ENCODE peak calls at places on chromosome 11, in five cellular contexts. G, F, Y, E and V are unnamed samples.

GRCh38 chr11:11626128-11626527 is 4.3 kb upstream of the GALNT18 start:
- DNase-seq in E (no peak), F (no peak), G (no peak), Y (no peak), V (no peak)

GRCh38 chr11:7597620-7598019 is 75.7 kb downstream of the CYB5R2 start:
- DNase-seq in G (no peak), F (peak), E (no peak), Y (no peak), V (no peak)

GRCh38 chr11:5366856-5367255 is 15.5 kb downstream of the OR51B6 start:
- DNase-seq in E (peak), Y (peak), F (no peak), G (no peak), V (no peak)

GRCh38 chr11:20873054-20873453 is 203.7 kb downstream of the NELL1 start:
- DNase-seq in E (no peak), Y (no peak), F (no peak), G (no peak), V (peak)

GRCh38 chr11:106524446-106524845 is 447.0 kb downstream of the AASDHPPT start:
- DNase-seq in E (no peak), G (no peak), F (no peak), Y (no peak), V (no peak)

GRCh38 chr11:20035701-20036601 is 124.3 kb downstream of the DBX1 start:
- DNase-seq in G (no peak), E (peak), Y (peak), F (no peak), V (no peak)

GRCh38 chr11:110761131-110761530 is 48.9 kb upstream of the ARHGAP20 start:
- DNase-seq in Y (no peak), F (no peak), G (no peak), E (no peak), V (no peak)

GRCh38 chr11:92128026-92128425 is 96.6 kb upstream of the FAT3 start:
- DNase-seq in Y (no peak), E (no peak), G (no peak), F (no peak), V (no peak)

GRCh38 chr11:83725161-83725560 is 439.0 kb upstream of the CCDC90B start:
- DNase-seq in G (no peak), Y (no peak), E (no peak), F (no peak), V (no peak)